ENCODE peak calls at places on chromosomes 2 and 18, in seven cellular contexts. T is cardiac muscle cell; H is SJSA1; R is psoas muscle; B is effector memory CD4-positive, alpha-beta T cell; L is OCI-LY7; Z is K562. I is an unnamed sample.

GRCh38 chr18:51391215-51391614 is 193.7 kb upstream of the MEX3C start:
- DNase-seq in L (no peak), Z (no peak), R (no peak), T (no peak), B (no peak), H (no peak), I (no peak)

GRCh38 chr2:238859636-238860347 is 11.9 kb downstream of the TWIST2 start:
- DNase-seq in H (no peak), L (no peak), T (no peak), Z (no peak), B (no peak), R (no peak), I (no peak)

GRCh38 chr2:98806266-98806697 is 75.3 kb upstream of the MGAT4A start:
- DNase-seq in H (no peak), R (peak; percentile 65), Z (no peak), L (no peak), B (no peak), T (peak; percentile 48), I (no peak)

GRCh38 chr2:144015655-144016245 is 504.2 kb downstream of the ZEB2 start:
- DNase-seq in H (peak; percentile 15), T (peak; percentile 75), B (no peak), Z (no peak), L (no peak), R (no peak), I (no peak)

GRCh38 chr2:145416640-145417039 is 896.7 kb upstream of the ZEB2 start:
- DNase-seq in L (no peak), R (no peak), T (no peak), H (no peak), Z (peak; percentile 74), B (no peak), I (no peak)

GRCh38 chr2:18132697-18133096 is 254.2 kb downstream of the KCNS3 start:
- DNase-seq in T (peak; percentile 21), L (no peak), Z (no peak), H (no peak), B (no peak), R (no peak), I (no peak)

GRCh38 chr2:61262699-61263098 is 100.7 kb downstream of the C2orf74 start:
- DNase-seq in R (no peak), T (peak; percentile 32), Z (no peak), H (no peak), B (no peak), L (no peak), I (no peak)

GRCh38 chr2:48946444-48947048 is 191.0 kb upstream of the LHCGR start:
- DNase-seq in H (peak; percentile 25), R (no peak), B (no peak), Z (peak; percentile 54), L (peak; percentile 63), T (peak; percentile 63), I (no peak)

GRCh38 chr2:196927318-196928225 is 1.1 kb upstream of the PGAP1 start:
- DNase-seq in R (no peak), L (peak; percentile 7), Z (peak; percentile 5), T (peak; percentile 74), H (peak; percentile 80), B (peak; percentile 31), I (no peak)

GRCh38 chr2:68238955-68239822 is 13.1 kb downstream of the PPP3R1 start:
- DNase-seq in L (no peak), B (no peak), T (peak; percentile 45), H (no peak), R (no peak), Z (no peak), I (no peak)

GRCh38 chr2:46313063-46313462 is 15.9 kb downstream of the EPAS1 start:
- DNase-seq in R (no peak), B (no peak), L (no peak), T (no peak), Z (no peak), H (no peak), I (no peak)

GRCh38 chr2:46309052-46309953 is 12.1 kb downstream of the EPAS1 start:
- DNase-seq in R (no peak), B (no peak), T (peak; percentile 42), Z (no peak), L (no peak), H (no peak), I (no peak)

GRCh38 chr2:46310446-46310845 is 13.2 kb downstream of the EPAS1 start:
- DNase-seq in T (no peak), Z (no peak), R (no peak), B (no peak), H (no peak), L (no peak), I (no peak)

GRCh38 chr2:46314065-46314835 is 17.0 kb downstream of the EPAS1 start:
- DNase-seq in L (no peak), T (no peak), H (no peak), Z (no peak), R (no peak), B (no peak), I (no peak)

DNA sequence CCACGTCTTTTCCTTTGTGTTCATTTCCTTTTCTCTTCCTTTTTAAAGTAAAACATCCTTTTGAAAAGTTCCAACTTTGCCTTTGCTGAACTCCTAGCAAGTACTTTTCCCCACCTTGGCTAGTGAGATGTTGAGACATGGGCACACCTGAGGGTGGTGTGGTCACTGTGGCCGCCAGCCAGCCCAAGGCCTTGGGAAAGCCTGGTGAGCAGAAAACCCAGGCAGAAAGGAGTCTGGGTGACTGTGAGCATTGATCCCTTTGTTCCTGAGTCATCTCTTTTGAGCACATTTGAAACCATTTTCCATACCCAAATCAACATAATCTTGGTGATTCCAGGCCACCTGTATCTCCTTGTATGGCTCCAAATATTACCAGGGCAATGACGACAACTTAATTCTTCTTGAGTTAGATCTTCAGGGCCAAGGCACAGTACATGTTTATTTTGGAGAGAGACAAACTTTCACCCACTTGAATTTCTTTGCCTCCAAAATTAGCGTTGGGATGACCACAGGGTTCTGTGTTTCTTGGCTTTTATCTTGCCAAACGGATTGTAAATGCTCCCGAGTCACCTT is 14.5 kb downstream of the EPAS1 start:
- DNase-seq in T (no peak), Z (no peak), L (no peak), H (no peak), R (no peak), B (no peak), I (no peak)
- H3K27ac ChIP-seq in T (no peak overlapping the region), Z (no peak overlapping the region), L (no peak overlapping the region), H (no peak overlapping the region), R (peak overlapping the region; percentile 46), B (no peak overlapping the region), I (no peak overlapping the region)

DNA sequence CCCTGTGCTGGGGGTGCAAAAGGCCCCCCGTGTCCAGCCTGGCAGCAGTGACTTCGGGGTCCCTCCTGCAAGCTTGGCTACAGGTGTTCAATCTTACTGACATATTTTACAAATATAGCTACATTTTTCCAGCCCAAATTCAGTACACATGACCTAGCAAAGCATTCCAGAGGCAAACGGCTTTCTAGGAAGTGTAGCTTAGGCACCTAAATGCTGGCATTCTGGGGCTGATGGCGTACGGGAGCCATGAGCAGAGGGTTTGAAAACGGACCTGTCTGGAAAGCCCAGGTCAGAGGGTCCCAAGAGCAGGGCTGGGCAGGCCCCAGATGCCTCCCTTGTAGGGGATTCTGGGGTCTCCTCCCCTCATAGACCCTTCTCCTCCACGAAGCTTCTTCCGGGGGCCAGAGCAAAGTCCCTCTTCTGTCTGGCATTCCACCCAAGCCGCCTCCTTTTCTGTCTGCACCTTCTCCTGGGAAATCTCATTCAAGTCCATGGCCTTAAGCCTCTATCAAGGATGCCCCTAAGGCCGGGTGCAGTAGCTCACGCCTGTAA is 63.3 kb upstream of the ASAP2 start:
- DNase-seq in R (no peak), Z (no peak), B (no peak), T (peak; percentile 21), L (no peak), H (no peak), I (no peak)
- H3K27ac ChIP-seq in R (peak overlapping the region; percentile 27), Z (no peak overlapping the region), B (no peak overlapping the region), T (no peak overlapping the region), L (no peak overlapping the region), H (no peak overlapping the region), I (no peak overlapping the region)

DNA sequence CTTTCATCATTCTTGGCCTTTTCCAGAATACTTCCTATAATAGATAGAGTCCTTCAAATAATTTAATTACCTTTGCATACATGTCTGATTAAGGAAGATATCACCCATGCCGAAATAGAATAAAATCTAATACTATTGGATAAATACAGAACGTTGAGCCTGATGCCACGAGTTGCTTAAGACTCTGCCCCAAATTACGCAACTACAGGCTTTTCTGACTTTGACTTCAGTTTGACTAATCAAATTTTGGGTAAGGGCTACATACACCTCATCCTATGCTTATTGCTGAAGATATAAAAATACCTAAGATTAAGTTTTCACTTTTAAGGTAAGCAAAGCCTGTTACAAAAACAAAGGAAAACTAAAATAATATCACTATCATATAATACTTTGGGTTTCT is 1065.1 kb upstream of the NRXN1 start:
- DNase-seq in L (no peak), Z (no peak), R (no peak), B (no peak), H (no peak), T (no peak), I (no peak)
- H3K27ac ChIP-seq in L (no peak overlapping the region), Z (no peak overlapping the region), R (no peak overlapping the region), B (no peak overlapping the region), H (no peak overlapping the region), T (no peak overlapping the region), I (no peak overlapping the region)

GRCh38 chr18:49666045-49666444 is 104.2 kb downstream of the LIPG start:
- DNase-seq in L (no peak), Z (no peak), T (peak; percentile 40), R (no peak), B (no peak), H (no peak), I (no peak)

GRCh38 chr18:49672853-49673252 is 111.0 kb downstream of the LIPG start:
- DNase-seq in L (no peak), T (no peak), B (no peak), Z (no peak), H (no peak), R (no peak), I (no peak)

GRCh38 chr18:49668583-49669290 is 106.9 kb downstream of the LIPG start:
- DNase-seq in T (peak; percentile 91), L (no peak), H (no peak), Z (no peak), B (no peak), R (no peak), I (no peak)

GRCh38 chr18:49667462-49667861 is 105.6 kb downstream of the LIPG start:
- DNase-seq in L (no peak), T (no peak), H (no peak), B (no peak), R (no peak), Z (no peak), I (no peak)

DNA sequence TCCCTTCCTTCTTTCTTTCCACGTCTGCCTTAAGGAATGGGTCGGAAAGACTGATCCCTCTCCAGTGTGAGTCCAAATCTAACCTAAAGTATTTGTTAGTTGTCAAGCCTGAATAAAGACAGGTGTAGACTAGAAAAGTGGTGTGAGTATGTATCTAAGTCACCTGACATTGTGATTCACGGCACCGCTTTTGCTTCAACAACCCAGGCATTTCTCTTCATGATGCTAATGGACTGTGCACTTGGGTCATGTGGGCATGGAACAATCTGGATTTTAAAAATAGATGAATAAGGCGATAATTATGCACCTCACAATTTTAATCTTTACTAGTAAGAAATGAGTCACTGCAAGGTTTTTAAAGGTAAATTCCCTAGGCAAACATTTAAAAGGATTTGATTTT is 107.5 kb downstream of the LIPG start:
- DNase-seq in Z (no peak), B (no peak), R (no peak), H (no peak), L (no peak), T (no peak), I (no peak)
- H3K27ac ChIP-seq in Z (no peak overlapping the region), B (no peak overlapping the region), R (no peak overlapping the region), H (no peak overlapping the region), L (no peak overlapping the region), T (no peak overlapping the region), I (no peak overlapping the region)

GRCh38 chr18:13548944-13549878 is 177.1 kb downstream of the FAM210A start:
- DNase-seq in T (no peak), R (no peak), B (no peak), Z (no peak), H (no peak), L (peak; percentile 43), I (no peak)
- H3K27ac ChIP-seq in T (no peak overlapping the region), R (no peak overlapping the region), B (no peak overlapping the region), Z (no peak overlapping the region), H (no peak overlapping the region), L (no peak overlapping the region), I (peak overlapping the region; percentile 56)